ENCODE peak calls at places on chromosomes 4 and X, in ten cellular contexts. One of them, this sample, is unnamed.

GRCh38 chrX:64427281-64427680 is 32.0 kb upstream of the MTMR8 start:
- DNase-seq in COR-L47: no peak
- DNase-seq in CD8-positive, alpha-beta T cell: no peak
- DNase-seq in Right ventricle myocardium inferior: no peak
- DNase-seq in neural crest cell: no peak
- DNase-seq in astrocyte of the hippocampus: no peak
- DNase-seq in stimulated activated CD4-positive, alpha-beta T cell treated with anti-CD3 and anti-CD28 coated beads, Interleukin-15, amount 100 ng/mL, for 1 hour: no peak
- DNase-seq in iris pigment epithelial cell: no peak
- DNase-seq in AG09309: no peak
- DNase-seq in activated T-helper 1 cell treated with anti-CD3 and anti-CD28 coated beads, Interleukin-12 subunit alpha, Interleukin-12 subunit beta, Interleukin-2, Interleukin-4 antibody, amounts not matched to agents 30 ng/mL and 10 ng/mL and 1 ng/mL, durations not matched to agents 14 hours and 24 hours and 36 hours: no peak
- DNase-seq in this sample: peak

GRCh38 chr4:153232768-153233167 is 28.5 kb downstream of the TRIM2 start:
- DNase-seq in stimulated activated CD4-positive, alpha-beta T cell treated with anti-CD3 and anti-CD28 coated beads, Interleukin-15, amount 100 ng/mL, for 1 hour: no peak
- DNase-seq in Right ventricle myocardium inferior: no peak
- DNase-seq in iris pigment epithelial cell: no peak
- DNase-seq in COR-L47: no peak
- DNase-seq in activated T-helper 1 cell treated with anti-CD3 and anti-CD28 coated beads, Interleukin-12 subunit alpha, Interleukin-12 subunit beta, Interleukin-2, Interleukin-4 antibody, amounts not matched to agents 30 ng/mL and 10 ng/mL and 1 ng/mL, durations not matched to agents 14 hours and 24 hours and 36 hours: no peak
- DNase-seq in astrocyte of the hippocampus: peak
- DNase-seq in AG09309: no peak
- DNase-seq in neural crest cell: no peak
- DNase-seq in CD8-positive, alpha-beta T cell: no peak
- DNase-seq in this sample: peak

GRCh38 chr4:108036252-108036651 is 46.6 kb downstream of the HADH start:
- DNase-seq in Right ventricle myocardium inferior: no peak
- DNase-seq in astrocyte of the hippocampus: no peak
- DNase-seq in neural crest cell: no peak
- DNase-seq in activated T-helper 1 cell treated with anti-CD3 and anti-CD28 coated beads, Interleukin-12 subunit alpha, Interleukin-12 subunit beta, Interleukin-2, Interleukin-4 antibody, amounts not matched to agents 30 ng/mL and 10 ng/mL and 1 ng/mL, durations not matched to agents 14 hours and 24 hours and 36 hours: peak
- DNase-seq in AG09309: no peak
- DNase-seq in stimulated activated CD4-positive, alpha-beta T cell treated with anti-CD3 and anti-CD28 coated beads, Interleukin-15, amount 100 ng/mL, for 1 hour: peak
- DNase-seq in iris pigment epithelial cell: no peak
- DNase-seq in CD8-positive, alpha-beta T cell: peak
- DNase-seq in COR-L47: no peak
- DNase-seq in this sample: no peak

GRCh38 chrX:74536142-74537010 is 78.0 kb downstream of the RLIM start:
- DNase-seq in neural crest cell: peak
- DNase-seq in astrocyte of the hippocampus: peak
- DNase-seq in activated T-helper 1 cell treated with anti-CD3 and anti-CD28 coated beads, Interleukin-12 subunit alpha, Interleukin-12 subunit beta, Interleukin-2, Interleukin-4 antibody, amounts not matched to agents 30 ng/mL and 10 ng/mL and 1 ng/mL, durations not matched to agents 14 hours and 24 hours and 36 hours: peak
- DNase-seq in stimulated activated CD4-positive, alpha-beta T cell treated with anti-CD3 and anti-CD28 coated beads, Interleukin-15, amount 100 ng/mL, for 1 hour: no peak
- DNase-seq in iris pigment epithelial cell: peak
- DNase-seq in CD8-positive, alpha-beta T cell: peak
- DNase-seq in COR-L47: peak
- DNase-seq in AG09309: no peak
- DNase-seq in Right ventricle myocardium inferior: peak
- DNase-seq in this sample: no peak

GRCh38 chrX:116267511-116268040 is 97.0 kb downstream of the AGTR2 start:
- DNase-seq in activated T-helper 1 cell treated with anti-CD3 and anti-CD28 coated beads, Interleukin-12 subunit alpha, Interleukin-12 subunit beta, Interleukin-2, Interleukin-4 antibody, amounts not matched to agents 30 ng/mL and 10 ng/mL and 1 ng/mL, durations not matched to agents 14 hours and 24 hours and 36 hours: no peak
- DNase-seq in stimulated activated CD4-positive, alpha-beta T cell treated with anti-CD3 and anti-CD28 coated beads, Interleukin-15, amount 100 ng/mL, for 1 hour: no peak
- DNase-seq in CD8-positive, alpha-beta T cell: no peak
- DNase-seq in astrocyte of the hippocampus: peak
- DNase-seq in COR-L47: no peak
- DNase-seq in iris pigment epithelial cell: no peak
- DNase-seq in Right ventricle myocardium inferior: no peak
- DNase-seq in neural crest cell: no peak
- DNase-seq in AG09309: no peak
- DNase-seq in this sample: no peak

GRCh38 chr4:123469696-123470095 is 73.1 kb downstream of the SPRY1 start:
- DNase-seq in COR-L47: no peak
- DNase-seq in AG09309: no peak
- DNase-seq in stimulated activated CD4-positive, alpha-beta T cell treated with anti-CD3 and anti-CD28 coated beads, Interleukin-15, amount 100 ng/mL, for 1 hour: no peak
- DNase-seq in activated T-helper 1 cell treated with anti-CD3 and anti-CD28 coated beads, Interleukin-12 subunit alpha, Interleukin-12 subunit beta, Interleukin-2, Interleukin-4 antibody, amounts not matched to agents 30 ng/mL and 10 ng/mL and 1 ng/mL, durations not matched to agents 14 hours and 24 hours and 36 hours: no peak
- DNase-seq in astrocyte of the hippocampus: no peak
- DNase-seq in iris pigment epithelial cell: no peak
- DNase-seq in neural crest cell: no peak
- DNase-seq in Right ventricle myocardium inferior: no peak
- DNase-seq in CD8-positive, alpha-beta T cell: no peak
- DNase-seq in this sample: no peak

GRCh38 chr4:139954512-139954911 is 199.5 kb downstream of the MAML3 start:
- DNase-seq in iris pigment epithelial cell: no peak
- DNase-seq in Right ventricle myocardium inferior: no peak
- DNase-seq in astrocyte of the hippocampus: no peak
- DNase-seq in activated T-helper 1 cell treated with anti-CD3 and anti-CD28 coated beads, Interleukin-12 subunit alpha, Interleukin-12 subunit beta, Interleukin-2, Interleukin-4 antibody, amounts not matched to agents 30 ng/mL and 10 ng/mL and 1 ng/mL, durations not matched to agents 14 hours and 24 hours and 36 hours: no peak
- DNase-seq in CD8-positive, alpha-beta T cell: no peak
- DNase-seq in neural crest cell: no peak
- DNase-seq in COR-L47: no peak
- DNase-seq in stimulated activated CD4-positive, alpha-beta T cell treated with anti-CD3 and anti-CD28 coated beads, Interleukin-15, amount 100 ng/mL, for 1 hour: no peak
- DNase-seq in AG09309: no peak
- DNase-seq in this sample: no peak

GRCh38 chrX:23898412-23898959 is 9.3 kb downstream of the APOO start:
- DNase-seq in COR-L47: no peak
- DNase-seq in CD8-positive, alpha-beta T cell: no peak
- DNase-seq in stimulated activated CD4-positive, alpha-beta T cell treated with anti-CD3 and anti-CD28 coated beads, Interleukin-15, amount 100 ng/mL, for 1 hour: no peak
- DNase-seq in neural crest cell: no peak
- DNase-seq in activated T-helper 1 cell treated with anti-CD3 and anti-CD28 coated beads, Interleukin-12 subunit alpha, Interleukin-12 subunit beta, Interleukin-2, Interleukin-4 antibody, amounts not matched to agents 30 ng/mL and 10 ng/mL and 1 ng/mL, durations not matched to agents 14 hours and 24 hours and 36 hours: no peak
- DNase-seq in AG09309: no peak
- DNase-seq in astrocyte of the hippocampus: peak
- DNase-seq in Right ventricle myocardium inferior: no peak
- DNase-seq in iris pigment epithelial cell: peak
- DNase-seq in this sample: no peak

GRCh38 chr4:3276961-3277360 is 15.9 kb upstream of the RGS12 start:
- DNase-seq in Right ventricle myocardium inferior: no peak
- DNase-seq in COR-L47: no peak
- DNase-seq in iris pigment epithelial cell: peak
- DNase-seq in stimulated activated CD4-positive, alpha-beta T cell treated with anti-CD3 and anti-CD28 coated beads, Interleukin-15, amount 100 ng/mL, for 1 hour: no peak
- DNase-seq in neural crest cell: no peak
- DNase-seq in CD8-positive, alpha-beta T cell: no peak
- DNase-seq in activated T-helper 1 cell treated with anti-CD3 and anti-CD28 coated beads, Interleukin-12 subunit alpha, Interleukin-12 subunit beta, Interleukin-2, Interleukin-4 antibody, amounts not matched to agents 30 ng/mL and 10 ng/mL and 1 ng/mL, durations not matched to agents 14 hours and 24 hours and 36 hours: no peak
- DNase-seq in astrocyte of the hippocampus: peak
- DNase-seq in AG09309: no peak
- DNase-seq in this sample: no peak